ENCODE peak calls at places on chromosomes 1 and 21, in seven cellular contexts. A is cardiac fibroblast, H is fibroblast of the aortic adventitia, N is HFF-Myc, M is AG04450, D is cardiac muscle cell, F is dorsolateral prefrontal cortex. I is an unnamed sample.

GRCh38 chr1:942411-942821 is 16.6 kb downstream of the NOC2L start:
- DNase-seq in A (no peak), H (no peak), N (no peak), M (no peak), D (peak; percentile 63), F (no peak), I (no peak)

GRCh38 chr1:29708818-29709710 is 472.7 kb downstream of the PTPRU start:
- DNase-seq in A (peak; percentile 80), H (peak; percentile 84), N (peak; percentile 95), M (peak; percentile 63), D (no peak), F (no peak), I (no peak)

GRCh38 chr1:93608188-93609109 is 73.2 kb downstream of the BCAR3 start:
- DNase-seq in A (no peak), H (peak; percentile 78), N (peak; percentile 65), M (no peak), D (no peak), F (no peak), I (no peak)

GRCh38 chr21:33780631-33781030 is 135.0 kb downstream of the ATP5PO start:
- DNase-seq in A (peak; percentile 24), H (peak; percentile 53), N (no peak), M (no peak), D (no peak), F (no peak), I (no peak)

GRCh38 chr1:225469051-225469450 is 41.2 kb upstream of the LBR start:
- DNase-seq in A (no peak), H (no peak), N (no peak), M (no peak), D (no peak), F (no peak), I (no peak)

GRCh38 chr1:153795934-153796785 is 21.0 kb downstream of the SLC27A3 start:
- DNase-seq in A (no peak), H (no peak), N (no peak), M (no peak), D (no peak), F (no peak), I (no peak)

GRCh38 chr1:24364605-24364974 is 45.4 kb downstream of the GRHL3 start:
- DNase-seq in A (peak; percentile 18), H (no peak), N (no peak), M (no peak), D (no peak), F (no peak), I (no peak)

GRCh38 chr21:46152939-46153258 is 2.5 kb downstream of the FTCD start:
- DNase-seq in A (no peak), H (no peak), N (no peak), M (no peak), D (no peak), F (peak; percentile 14), I (no peak)

GRCh38 chr1:174968750-174969244 is 30.9 kb upstream of the CACYBP start:
- DNase-seq in A (peak; percentile 89), H (peak; percentile 46), N (no peak), M (no peak), D (no peak), F (no peak), I (peak; percentile 23)

GRCh38 chr21:30800605-30801004 is 12.5 kb downstream of the KRTAP8-1 start:
- DNase-seq in A (no peak), H (no peak), N (no peak), M (no peak), D (no peak), F (no peak), I (no peak)

GRCh38 chr1:223444411-223444810 is 51.2 kb downstream of the CCDC185 start:
- DNase-seq in A (no peak), H (no peak), N (no peak), M (no peak), D (no peak), F (no peak), I (no peak)

GRCh38 chr1:91278754-91279153 is 125.9 kb downstream of the HFM1 start:
- DNase-seq in A (peak; percentile 49), H (peak; percentile 49), N (no peak), M (no peak), D (no peak), F (no peak), I (peak; percentile 1)

DNA sequence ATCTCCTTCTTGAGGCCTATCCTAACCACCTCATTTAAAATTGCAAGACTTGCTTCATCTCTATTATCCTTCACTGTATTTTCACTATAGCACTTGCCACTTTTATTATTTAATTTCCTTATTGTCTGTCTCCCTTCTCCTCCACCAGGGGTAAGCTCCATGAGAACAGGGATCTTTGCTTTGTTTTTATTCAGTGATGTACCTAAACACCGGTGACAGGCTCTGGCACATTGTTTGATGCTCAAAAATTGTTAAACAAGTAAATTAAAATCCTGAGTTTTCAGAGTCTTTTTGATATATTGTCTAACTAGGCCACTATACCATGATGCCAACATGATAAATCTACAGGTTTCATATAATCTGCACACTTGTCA is 17.2 kb upstream of the SPEN start:
- DNase-seq in A (no peak), H (no peak), N (no peak), M (no peak), D (no peak), F (no peak), I (no peak)
- TF ChIP-seq CTCF in A (no peak), H (no peak), N (no peak), M (no peak), D (no peak), F (no peak), I (no peak)

DNA sequence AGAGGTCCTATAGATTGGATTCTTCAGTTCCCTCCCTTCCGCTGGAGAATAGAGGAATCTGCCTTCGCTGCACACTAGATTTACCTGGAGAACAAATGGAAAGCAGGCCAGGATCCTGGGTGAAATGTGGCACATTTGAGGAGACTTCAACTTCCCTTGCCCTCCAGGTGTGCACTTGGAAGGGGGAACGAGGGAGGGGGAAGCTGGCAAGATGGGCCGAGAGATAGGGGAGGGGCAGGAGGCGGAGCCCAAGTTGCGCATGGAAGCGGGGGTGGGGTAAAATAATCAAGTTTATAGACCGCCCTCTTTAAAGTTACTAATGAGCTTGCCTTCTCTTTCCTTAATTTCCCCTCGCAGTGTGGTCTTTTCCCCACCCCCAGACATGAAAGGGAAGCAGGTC is 155.7 kb upstream of the CAMK1G start:
- DNase-seq in A (no peak), H (no peak), N (no peak), M (no peak), D (no peak), F (no peak), I (no peak)
- H3K4me3 ChIP-seq in A (no peak overlapping the region), H (no peak overlapping the region), N (no peak overlapping the region), M (no peak overlapping the region), D (no peak overlapping the region), F (no peak overlapping the region), I (no peak overlapping the region)

GRCh38 chr21:40056031-40056430 is 188.8 kb downstream of the PCP4 start:
- DNase-seq in A (no peak), H (no peak), N (no peak), M (no peak), D (no peak), F (no peak), I (no peak)
- TF ChIP-seq CTCF in A (no peak), H (no peak), N (no peak), M (no peak), D (no peak), F (no peak), I (no peak)

GRCh38 chr1:226690460-226690982 is 48.6 kb downstream of the ITPKB start:
- DNase-seq in A (no peak), H (no peak), N (no peak), M (no peak), D (peak; percentile 42), F (no peak), I (no peak)
- H3K4me3 ChIP-seq in A (no peak overlapping the region), H (no peak overlapping the region), N (no peak overlapping the region), M (no peak overlapping the region), D (no peak overlapping the region), F (no peak overlapping the region), I (no peak overlapping the region)

GRCh38 chr1:13807213-13807612 is 107.2 kb downstream of the PRDM2 start:
- DNase-seq in A (peak; percentile 27), H (no peak), N (no peak), M (no peak), D (peak; percentile 42), F (no peak), I (no peak)
- TF ChIP-seq CTCF in A (peak; percentile 42), H (peak; percentile 24), N (peak; percentile 50), M (peak; percentile 54), D (peak; percentile 52), F (peak; percentile 40), I (peak; percentile 55)

DNA sequence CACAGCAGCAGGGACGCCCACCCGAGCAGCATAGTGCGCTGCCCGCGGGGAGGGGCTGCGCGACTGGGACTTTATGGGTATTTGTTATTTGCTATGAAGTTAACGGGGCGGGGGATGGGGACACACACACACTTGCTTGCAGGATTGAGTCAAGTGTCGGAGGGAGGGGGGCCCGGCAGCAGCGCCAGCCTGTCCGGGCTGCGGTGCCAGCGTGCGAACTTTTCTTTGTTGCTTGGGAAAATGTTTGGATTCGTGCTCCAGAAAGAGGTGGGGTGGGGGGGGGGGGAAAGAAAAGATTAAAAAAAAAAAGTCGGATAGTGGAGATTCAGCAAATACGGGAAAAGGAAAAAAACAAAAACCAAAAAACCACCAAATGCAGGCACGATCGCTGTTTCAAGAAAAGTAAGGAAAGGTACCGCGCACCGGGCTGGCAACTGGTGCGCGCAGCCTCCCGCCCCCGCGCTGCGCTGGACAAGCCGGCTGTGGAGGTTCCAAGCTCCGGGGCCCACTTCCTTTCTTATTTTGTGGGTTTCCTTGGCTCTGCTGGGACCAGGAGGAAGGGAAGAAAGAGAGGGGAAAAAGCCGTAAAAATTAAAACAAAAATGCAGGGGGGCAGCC is 419 bp downstream of the ADAMTS5 start:
- DNase-seq in A (peak; percentile 17), H (peak; percentile 28), N (no peak), M (no peak), D (peak; percentile 52), F (no peak), I (no peak)
- H3K4me3 ChIP-seq in A (peak overlapping the region; percentile 64), H (peak overlapping the region; percentile 76), N (peak overlapping the region; percentile 55), M (peak overlapping the region; percentile 73), D (peak overlapping the region; percentile 60), F (peak overlapping the region; percentile 61), I (peak overlapping the region; percentile 70)

GRCh38 chr1:161098161-161099068 is at the start of gene KLHDC9:
- DNase-seq in A (no peak), H (peak; percentile 59), N (no peak), M (no peak), D (peak; percentile 94), F (peak; percentile 51), I (no peak)
- TF ChIP-seq CTCF in A (no peak), H (peak; percentile 32), N (no peak), M (no peak), D (peak; percentile 7), F (peak; percentile 6), I (peak; percentile 38)

GRCh38 chr1:19605884-19606442 is 38.1 kb upstream of the NBL1 start:
- DNase-seq in A (peak; percentile 39), H (no peak), N (no peak), M (no peak), D (no peak), F (no peak), I (no peak)

GRCh38 chr1:19599810-19600209 is 44.3 kb upstream of the NBL1 start:
- DNase-seq in A (no peak), H (no peak), N (no peak), M (no peak), D (no peak), F (no peak), I (no peak)

GRCh38 chr1:19606817-19607706 is 37.0 kb upstream of the NBL1 start:
- DNase-seq in A (no peak), H (no peak), N (no peak), M (no peak), D (no peak), F (no peak), I (no peak)

GRCh38 chr1:19597463-19598309 is 46.4 kb upstream of the NBL1 start:
- DNase-seq in A (peak; percentile 60), H (peak; percentile 58), N (no peak), M (no peak), D (no peak), F (no peak), I (no peak)

GRCh38 chr1:19602486-19602885 is 41.6 kb upstream of the NBL1 start:
- DNase-seq in A (no peak), H (no peak), N (no peak), M (no peak), D (no peak), F (no peak), I (no peak)
- H3K4me3 ChIP-seq in A (no peak overlapping the region), H (no peak overlapping the region), N (no peak overlapping the region), M (no peak overlapping the region), D (no peak overlapping the region), F (no peak overlapping the region), I (no peak overlapping the region)

I was measured in AG04449.